ENCODE peak calls at places on chromosomes 1 and 21, in nine cellular contexts. U is nucleus accumbens, M is foreskin fibroblast, Q is T-helper 22 cell, G is left lobe of liver, H is NCI-H774, B is stomach, S is osteocyte, W is NCI-H187. J is an unnamed sample.

GRCh38 chr1:69315823-69316222 is 251.9 kb upstream of the LRRC7 start:
- DNase-seq in H (no peak), W (no peak), S (no peak), G (no peak), M (no peak), B (no peak), Q (no peak), U (no peak), J (no peak)

GRCh38 chr21:45590246-45590725 is 48.0 kb upstream of the SLC19A1 start:
- DNase-seq in U (peak; percentile 16), H (no peak), Q (peak; percentile 63), G (peak; percentile 72), S (no peak), B (peak; percentile 62), M (peak; percentile 36), W (no peak), J (peak; percentile 54)

GRCh38 chr21:41120997-41121396 is 47.0 kb upstream of the BACE2 start:
- DNase-seq in G (no peak), M (no peak), Q (no peak), B (no peak), U (no peak), S (no peak), H (no peak), W (no peak), J (no peak)

GRCh38 chr21:14120091-14120734 is 90.5 kb downstream of the LIPI start:
- DNase-seq in G (no peak), B (peak; percentile 53), H (no peak), U (peak; percentile 3), Q (no peak), S (no peak), W (peak; percentile 13), M (no peak), J (no peak)

GRCh38 chr1:5690878-5691277 is 301.3 kb downstream of the NPHP4 start:
- DNase-seq in Q (no peak), G (no peak), W (no peak), U (no peak), S (no peak), B (no peak), H (no peak), M (no peak), J (no peak)

GRCh38 chr1:154881820-154882535 is 11.9 kb upstream of the KCNN3 start:
- DNase-seq in B (no peak), S (no peak), M (no peak), W (no peak), H (no peak), G (no peak), Q (no peak), U (no peak), J (peak; percentile 10)

GRCh38 chr21:37159949-37160348 is 86.9 kb downstream of the TTC3 start:
- DNase-seq in Q (no peak), M (no peak), W (no peak), G (no peak), U (no peak), S (no peak), B (no peak), H (no peak), J (no peak)

GRCh38 chr1:52238474-52238873 is 96.6 kb downstream of the ZFYVE9 start:
- DNase-seq in S (no peak), Q (no peak), W (no peak), B (no peak), H (no peak), M (peak; percentile 54), U (no peak), G (no peak), J (no peak)

GRCh38 chr1:59445040-59445439 is 148.1 kb downstream of the FGGY start:
- DNase-seq in H (no peak), W (no peak), B (peak; percentile 49), U (no peak), M (peak; percentile 61), Q (no peak), S (no peak), G (no peak), J (peak; percentile 18)

GRCh38 chr1:64895500-64895899 is 70.8 kb downstream of the JAK1 start:
- DNase-seq in G (no peak), Q (no peak), M (no peak), B (no peak), W (no peak), U (no peak), S (no peak), H (no peak), J (no peak)

GRCh38 chr1:116573388-116574100 is 2.7 kb upstream of the CD58 start:
- DNase-seq in U (no peak), S (no peak), Q (no peak), M (peak; percentile 19), W (no peak), B (no peak), H (no peak), G (no peak), J (no peak)

GRCh38 chr1:30777906-30778155 is 20.3 kb upstream of the LAPTM5 start:
- DNase-seq in H (no peak), M (no peak), Q (no peak), B (no peak), W (no peak), S (no peak), U (no peak), G (no peak), J (no peak)

GRCh38 chr1:40107290-40107959 is 10.4 kb upstream of the PPT1 start:
- DNase-seq in S (no peak), M (no peak), W (no peak), H (no peak), Q (no peak), G (no peak), B (no peak), U (no peak), J (no peak)

GRCh38 chr1:5939268-5940060 is 52.8 kb downstream of the NPHP4 start:
- DNase-seq in U (no peak), H (no peak), M (no peak), W (no peak), G (no peak), S (peak; percentile 74), Q (no peak), B (peak; percentile 22), J (no peak)

GRCh38 chr1:74205236-74205635 is 7.2 kb downstream of the FPGT start:
- DNase-seq in M (peak; percentile 14), S (no peak), H (no peak), U (no peak), G (no peak), Q (no peak), W (no peak), B (no peak), J (no peak)

GRCh38 chr1:232327296-232327695 is 302.6 kb downstream of the SIPA1L2 start:
- DNase-seq in S (no peak), M (no peak), B (no peak), Q (no peak), U (no peak), G (no peak), H (no peak), W (no peak), J (no peak)

GRCh38 chr1:23099171-23099536 is 69.5 kb downstream of the LUZP1 start:
- DNase-seq in B (no peak), S (no peak), U (no peak), G (no peak), H (no peak), W (no peak), Q (no peak), M (no peak), J (no peak)

GRCh38 chr1:78210167-78210566 is 164.4 kb downstream of the GIPC2 start:
- DNase-seq in Q (no peak), U (no peak), M (peak; percentile 40), H (no peak), B (no peak), S (no peak), G (no peak), W (no peak), J (no peak)